ENCODE peak calls at places on chromosomes 7 and 10, in seven cellular contexts. One of them, this sample, is unnamed.

GRCh38 chr10:2202401-2202800 is 465.1 kb upstream of the ADARB2 start:
- DNase-seq in upper lobe of right lung: no peak
- DNase-seq in astrocyte: peak
- DNase-seq in T-helper 9 cell: no peak
- DNase-seq in naive B cell: no peak
- DNase-seq in GM19239: no peak
- DNase-seq in cardiac septum: no peak
- DNase-seq in this sample: no peak

GRCh38 chr10:61757525-61758397 is 95.0 kb downstream of the CABCOCO1 start:
- DNase-seq in upper lobe of right lung: no peak
- DNase-seq in astrocyte: peak
- DNase-seq in T-helper 9 cell: no peak
- DNase-seq in naive B cell: no peak
- DNase-seq in GM19239: no peak
- DNase-seq in cardiac septum: no peak
- DNase-seq in this sample: peak

GRCh38 chr7:100694196-100694745 is at the start of gene GIGYF1:
- DNase-seq in upper lobe of right lung: peak
- DNase-seq in astrocyte: peak
- DNase-seq in T-helper 9 cell: peak
- DNase-seq in naive B cell: peak
- DNase-seq in GM19239: peak
- DNase-seq in cardiac septum: peak
- DNase-seq in this sample: peak

GRCh38 chr10:103804866-103805265 is 50.5 kb downstream of the SH3PXD2A start:
- DNase-seq in upper lobe of right lung: no peak
- DNase-seq in astrocyte: no peak
- DNase-seq in T-helper 9 cell: no peak
- DNase-seq in naive B cell: no peak
- DNase-seq in GM19239: no peak
- DNase-seq in cardiac septum: no peak
- DNase-seq in this sample: no peak

GRCh38 chr10:62231371-62231770 is 37.3 kb downstream of the RTKN2 start:
- DNase-seq in upper lobe of right lung: no peak
- DNase-seq in astrocyte: peak
- DNase-seq in T-helper 9 cell: no peak
- DNase-seq in naive B cell: no peak
- DNase-seq in GM19239: no peak
- DNase-seq in cardiac septum: no peak
- DNase-seq in this sample: peak

GRCh38 chr7:104017001-104017400 is 27.5 kb upstream of the RELN start:
- DNase-seq in upper lobe of right lung: no peak
- DNase-seq in astrocyte: no peak
- DNase-seq in T-helper 9 cell: no peak
- DNase-seq in naive B cell: no peak
- DNase-seq in GM19239: no peak
- DNase-seq in cardiac septum: no peak
- DNase-seq in this sample: no peak

GRCh38 chr10:103066141-103067098 is 126.7 kb downstream of the NT5C2 start:
- DNase-seq in upper lobe of right lung: no peak
- DNase-seq in astrocyte: no peak
- DNase-seq in T-helper 9 cell: no peak
- DNase-seq in naive B cell: no peak
- DNase-seq in GM19239: no peak
- DNase-seq in cardiac septum: no peak
- DNase-seq in this sample: no peak

GRCh38 chr10:84257343-84258020 is 12.6 kb downstream of the RGR start:
- DNase-seq in upper lobe of right lung: no peak
- DNase-seq in astrocyte: no peak
- DNase-seq in T-helper 9 cell: no peak
- DNase-seq in naive B cell: no peak
- DNase-seq in GM19239: no peak
- DNase-seq in cardiac septum: no peak
- DNase-seq in this sample: no peak

GRCh38 chr7:107588529-107589130 is 8.6 kb downstream of the BCAP29 start:
- DNase-seq in upper lobe of right lung: no peak
- DNase-seq in astrocyte: no peak
- DNase-seq in T-helper 9 cell: no peak
- DNase-seq in naive B cell: no peak
- DNase-seq in GM19239: no peak
- DNase-seq in cardiac septum: no peak
- DNase-seq in this sample: no peak

GRCh38 chr10:29512460-29512974 is 122.3 kb downstream of the SVIL start:
- DNase-seq in upper lobe of right lung: no peak
- DNase-seq in astrocyte: no peak
- DNase-seq in T-helper 9 cell: no peak
- DNase-seq in naive B cell: no peak
- DNase-seq in GM19239: no peak
- DNase-seq in cardiac septum: no peak
- DNase-seq in this sample: no peak

GRCh38 chr7:87193912-87194311 is 25.6 kb downstream of the TMEM243 start:
- DNase-seq in upper lobe of right lung: no peak
- DNase-seq in astrocyte: no peak
- DNase-seq in T-helper 9 cell: no peak
- DNase-seq in naive B cell: no peak
- DNase-seq in GM19239: no peak
- DNase-seq in cardiac septum: no peak
- DNase-seq in this sample: no peak

GRCh38 chr10:109929501-109930219 is 6.3 kb upstream of the XPNPEP1 start:
- DNase-seq in upper lobe of right lung: no peak
- DNase-seq in astrocyte: peak
- DNase-seq in T-helper 9 cell: no peak
- DNase-seq in naive B cell: no peak
- DNase-seq in GM19239: no peak
- DNase-seq in cardiac septum: no peak
- DNase-seq in this sample: no peak

GRCh38 chr10:48890904-48891839 is 48.5 kb downstream of the LRRC18 start:
- DNase-seq in upper lobe of right lung: no peak
- DNase-seq in astrocyte: no peak
- DNase-seq in T-helper 9 cell: no peak
- DNase-seq in naive B cell: no peak
- DNase-seq in GM19239: no peak
- DNase-seq in cardiac septum: no peak
- DNase-seq in this sample: no peak

GRCh38 chr10:28769147-28769604 is 91.9 kb downstream of the BAMBI start:
- DNase-seq in upper lobe of right lung: no peak
- DNase-seq in astrocyte: no peak
- DNase-seq in T-helper 9 cell: no peak
- DNase-seq in naive B cell: no peak
- DNase-seq in GM19239: peak
- DNase-seq in cardiac septum: no peak
- DNase-seq in this sample: no peak

GRCh38 chr10:986137-986825 is 2.0 kb upstream of the GTPBP4 start:
- DNase-seq in upper lobe of right lung: peak
- DNase-seq in astrocyte: peak
- DNase-seq in T-helper 9 cell: no peak
- DNase-seq in naive B cell: no peak
- DNase-seq in GM19239: no peak
- DNase-seq in cardiac septum: peak
- DNase-seq in this sample: peak

GRCh38 chr10:122060250-122060649 is 71.3 kb downstream of the TACC2 start:
- DNase-seq in upper lobe of right lung: no peak
- DNase-seq in astrocyte: peak
- DNase-seq in T-helper 9 cell: no peak
- DNase-seq in naive B cell: no peak
- DNase-seq in GM19239: no peak
- DNase-seq in cardiac septum: no peak
- DNase-seq in this sample: peak

GRCh38 chr7:20064974-20065862 is 152.0 kb downstream of the MACC1 start:
- DNase-seq in upper lobe of right lung: no peak
- DNase-seq in astrocyte: peak
- DNase-seq in T-helper 9 cell: no peak
- DNase-seq in naive B cell: no peak
- DNase-seq in GM19239: peak
- DNase-seq in cardiac septum: no peak
- DNase-seq in this sample: peak

GRCh38 chr7:159099711-159100231 is 44.9 kb downstream of the VIPR2 start:
- DNase-seq in upper lobe of right lung: peak
- DNase-seq in astrocyte: no peak
- DNase-seq in T-helper 9 cell: no peak
- DNase-seq in naive B cell: no peak
- DNase-seq in GM19239: no peak
- DNase-seq in cardiac septum: peak
- DNase-seq in this sample: no peak

GRCh38 chr10:75291800-75292199 is 56.0 kb upstream of the COMTD1 start:
- DNase-seq in upper lobe of right lung: no peak
- DNase-seq in astrocyte: no peak
- DNase-seq in T-helper 9 cell: no peak
- DNase-seq in naive B cell: no peak
- DNase-seq in GM19239: no peak
- DNase-seq in cardiac septum: no peak
- DNase-seq in this sample: no peak

GRCh38 chr7:95398155-95398940 is 2.2 kb upstream of the PON3 start:
- DNase-seq in upper lobe of right lung: no peak
- DNase-seq in astrocyte: no peak
- DNase-seq in T-helper 9 cell: no peak
- DNase-seq in naive B cell: no peak
- DNase-seq in GM19239: no peak
- DNase-seq in cardiac septum: no peak
- DNase-seq in this sample: no peak

GRCh38 chr7:7808156-7808555 is 89.7 kb upstream of the RPA3 start:
- DNase-seq in upper lobe of right lung: no peak
- DNase-seq in astrocyte: peak
- DNase-seq in T-helper 9 cell: no peak
- DNase-seq in naive B cell: no peak
- DNase-seq in GM19239: no peak
- DNase-seq in cardiac septum: no peak
- DNase-seq in this sample: peak

GRCh38 chr7:2701832-2702593 is 14.0 kb downstream of the AMZ1 start:
- DNase-seq in upper lobe of right lung: no peak
- DNase-seq in astrocyte: no peak
- DNase-seq in T-helper 9 cell: no peak
- DNase-seq in naive B cell: no peak
- DNase-seq in GM19239: no peak
- DNase-seq in cardiac septum: no peak
- DNase-seq in this sample: peak

GRCh38 chr7:34675749-34676374 is 17.8 kb downstream of the NPSR1 start:
- DNase-seq in upper lobe of right lung: no peak
- DNase-seq in astrocyte: no peak
- DNase-seq in T-helper 9 cell: no peak
- DNase-seq in naive B cell: no peak
- DNase-seq in GM19239: no peak
- DNase-seq in cardiac septum: no peak
- DNase-seq in this sample: no peak

GRCh38 chr7:18499407-18500197 is 4.1 kb downstream of the HDAC9 start:
- DNase-seq in upper lobe of right lung: no peak
- DNase-seq in astrocyte: no peak
- DNase-seq in T-helper 9 cell: no peak
- DNase-seq in naive B cell: no peak
- DNase-seq in GM19239: no peak
- DNase-seq in cardiac septum: no peak
- DNase-seq in this sample: no peak

GRCh38 chr7:149456770-149457421 is 4.0 kb downstream of the ZNF777 start:
- DNase-seq in upper lobe of right lung: no peak
- DNase-seq in astrocyte: no peak
- DNase-seq in T-helper 9 cell: no peak
- DNase-seq in naive B cell: no peak
- DNase-seq in GM19239: no peak
- DNase-seq in cardiac septum: no peak
- DNase-seq in this sample: no peak

GRCh38 chr10:71269301-71270288 is 49.5 kb upstream of the SLC29A3 start:
- DNase-seq in upper lobe of right lung: no peak
- DNase-seq in astrocyte: peak
- DNase-seq in T-helper 9 cell: no peak
- DNase-seq in naive B cell: no peak
- DNase-seq in GM19239: no peak
- DNase-seq in cardiac septum: no peak
- DNase-seq in this sample: peak

GRCh38 chr10:16717617-16718395 is 99.4 kb downstream of the RSU1 start:
- DNase-seq in upper lobe of right lung: no peak
- DNase-seq in astrocyte: peak
- DNase-seq in T-helper 9 cell: no peak
- DNase-seq in naive B cell: no peak
- DNase-seq in GM19239: no peak
- DNase-seq in cardiac septum: no peak
- DNase-seq in this sample: peak

GRCh38 chr10:20870839-20871238 is 26.3 kb downstream of the NEBL start:
- DNase-seq in upper lobe of right lung: no peak
- DNase-seq in astrocyte: no peak
- DNase-seq in T-helper 9 cell: no peak
- DNase-seq in naive B cell: no peak
- DNase-seq in GM19239: no peak
- DNase-seq in cardiac septum: no peak
- DNase-seq in this sample: no peak

This sample was measured in fibroblast of villous mesenchyme.